ENCODE peak calls at places on chromosomes 12 and 14, in five cellular contexts. R, G, Z, C and W are unnamed samples.

GRCh38 chr14:64465208-64465821 is at the start of gene AKAP5:
- DNase-seq in R (peak; percentile 50), Z (peak; percentile 53), C (peak; percentile 56), G (peak; percentile 90), W (peak; percentile 75)

GRCh38 chr12:73240110-73240509 is 967.9 kb downstream of the TRHDE start:
- DNase-seq in R (no peak), C (no peak), G (no peak), Z (no peak), W (no peak)

GRCh38 chr12:80551897-80552296 is 107.9 kb downstream of the PTPRQ start:
- DNase-seq in G (no peak), Z (peak; percentile 98), R (no peak), C (no peak), W (peak; percentile 96)

GRCh38 chr14:53109028-53109687 is 44.0 kb downstream of the DDHD1 start:
- DNase-seq in Z (no peak), C (peak; percentile 34), R (no peak), G (no peak), W (peak; percentile 46)

GRCh38 chr14:62179367-62180018 is 417.3 kb downstream of the SNAPC1 start:
- DNase-seq in G (peak; percentile 64), Z (peak; percentile 84), C (no peak), R (peak; percentile 16), W (peak; percentile 92)

GRCh38 chr14:73943083-73943482 is 6.8 kb downstream of the FAM161B start:
- DNase-seq in R (no peak), Z (peak; percentile 58), C (no peak), G (no peak), W (no peak)

GRCh38 chr12:1821805-1822204 is 1.4 kb downstream of the LRTM2 start:
- DNase-seq in R (no peak), C (no peak), G (no peak), Z (no peak), W (no peak)

GRCh38 chr12:117360222-117360550 is 1.2 kb downstream of the NOS1 start:
- DNase-seq in G (peak; percentile 46), Z (no peak), R (no peak), C (no peak), W (no peak)

GRCh38 chr12:94362653-94363052 is 97.0 kb downstream of the CEP83 start:
- DNase-seq in Z (no peak), C (no peak), G (no peak), R (no peak), W (no peak)

GRCh38 chr12:81077686-81078441 is at the start of gene ACSS3:
- DNase-seq in G (peak; percentile 94), C (no peak), Z (no peak), R (peak; percentile 75), W (peak; percentile 66)

GRCh38 chr14:99511421-99512109 is 30.4 kb downstream of the CCNK start:
- DNase-seq in C (no peak), Z (no peak), G (no peak), R (peak; percentile 51), W (no peak)

GRCh38 chr14:36207500-36207899 is 31.0 kb upstream of the PTCSC3 start:
- DNase-seq in C (no peak), R (no peak), Z (peak; percentile 51), G (no peak), W (peak; percentile 6)

GRCh38 chr14:21748869-21749303 is 75.3 kb upstream of the OR4E1 start:
- DNase-seq in G (peak; percentile 62), Z (peak; percentile 72), C (peak; percentile 46), R (peak; percentile 18), W (peak; percentile 90)

GRCh38 chr12:89347325-89347829 is 4.9 kb downstream of the DUSP6 start:
- DNase-seq in R (no peak), Z (no peak), G (no peak), C (no peak), W (peak; percentile 47)

GRCh38 chr12:89236237-89236636 is 116.1 kb downstream of the DUSP6 start:
- DNase-seq in C (no peak), G (no peak), R (no peak), Z (peak; percentile 75), W (peak; percentile 70)

GRCh38 chr12:28032811-28033537 is 60.4 kb upstream of the PTHLH start:
- DNase-seq in R (no peak), G (no peak), Z (peak; percentile 93), C (no peak), W (no peak)

GRCh38 chr14:30064454-30064853 is 136.8 kb upstream of the PRKD1 start:
- DNase-seq in R (no peak), C (no peak), Z (no peak), G (no peak), W (no peak)

GRCh38 chr12:3075315-3075714 is 1.9 kb upstream of the TSPAN9 start:
- DNase-seq in R (no peak), C (no peak), Z (no peak), G (peak; percentile 28), W (no peak)

GRCh38 chr12:82663893-82664292 is 22.8 kb upstream of the TMTC2 start:
- DNase-seq in Z (no peak), G (no peak), R (no peak), C (no peak), W (no peak)

GRCh38 chr14:99066378-99066777 is 205.6 kb downstream of the BCL11B start:
- DNase-seq in R (no peak), G (peak; percentile 23), Z (no peak), C (no peak), W (no peak)

GRCh38 chr12:54418441-54419087 is 502 bp downstream of the ITGA5 start:
- DNase-seq in R (no peak), Z (no peak), C (no peak), G (no peak), W (no peak)

GRCh38 chr14:90274808-90275454 is 18.6 kb downstream of the PSMC1 start:
- DNase-seq in C (no peak), Z (no peak), R (no peak), G (no peak), W (peak; percentile 57)

GRCh38 chr14:47541652-47542051 is 133.8 kb downstream of the MDGA2 start:
- DNase-seq in G (no peak), C (no peak), R (no peak), Z (no peak), W (peak; percentile 5)

GRCh38 chr12:128675576-128675975 is 148.2 kb downstream of the SLC15A4 start:
- DNase-seq in G (no peak), C (no peak), R (no peak), Z (no peak), W (no peak)

GRCh38 chr12:128672428-128672827 is 151.3 kb downstream of the SLC15A4 start:
- DNase-seq in R (no peak), C (no peak), G (no peak), Z (no peak), W (no peak)

DNA sequence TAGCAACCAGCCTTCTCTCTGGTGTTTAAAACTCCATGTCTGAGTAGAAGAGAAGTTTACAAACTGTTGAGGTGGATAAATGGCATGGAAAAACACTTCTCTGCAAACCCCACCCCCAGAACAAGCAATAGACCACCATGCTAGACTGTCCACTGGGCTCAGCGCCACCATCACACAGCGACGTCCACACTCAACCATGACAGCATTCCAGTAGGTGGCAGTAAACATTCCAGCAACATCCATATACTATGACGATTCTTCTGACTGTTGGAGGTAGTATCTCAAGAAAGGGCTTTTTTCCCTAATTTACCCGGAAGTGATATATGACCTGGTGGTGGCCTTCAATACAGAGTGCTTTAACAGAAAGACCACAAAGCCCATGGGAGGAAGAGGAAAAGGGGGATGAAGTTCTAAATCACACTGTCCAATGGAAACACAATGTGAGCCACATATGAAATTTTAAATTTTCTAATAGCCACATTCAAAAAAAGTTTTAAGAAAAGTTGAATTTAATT is 152.2 kb downstream of the SLC15A4 start:
- DNase-seq in G (no peak), Z (peak; percentile 26), R (no peak), C (no peak), W (peak; percentile 36)
- TF ChIP-seq CTCF in G (peak; percentile 54), Z (peak; percentile 57), R (no peak), C (no peak), W (peak; percentile 55)

GRCh38 chr12:4449862-4450222 is 4.2 kb upstream of the FGF6 start:
- DNase-seq in G (no peak), C (no peak), R (no peak), Z (no peak), W (peak; percentile 40)

GRCh38 chr12:4448943-4449861 is 3.6 kb upstream of the FGF6 start:
- DNase-seq in Z (no peak), R (no peak), C (no peak), G (no peak), W (no peak)

GRCh38 chr12:4448376-4448775 is 2.8 kb upstream of the FGF6 start:
- DNase-seq in R (no peak), G (no peak), C (no peak), Z (no peak), W (no peak)

GRCh38 chr12:4451694-4452093 is 6.1 kb upstream of the FGF6 start:
- DNase-seq in Z (no peak), G (no peak), C (no peak), R (no peak), W (no peak)

DNA sequence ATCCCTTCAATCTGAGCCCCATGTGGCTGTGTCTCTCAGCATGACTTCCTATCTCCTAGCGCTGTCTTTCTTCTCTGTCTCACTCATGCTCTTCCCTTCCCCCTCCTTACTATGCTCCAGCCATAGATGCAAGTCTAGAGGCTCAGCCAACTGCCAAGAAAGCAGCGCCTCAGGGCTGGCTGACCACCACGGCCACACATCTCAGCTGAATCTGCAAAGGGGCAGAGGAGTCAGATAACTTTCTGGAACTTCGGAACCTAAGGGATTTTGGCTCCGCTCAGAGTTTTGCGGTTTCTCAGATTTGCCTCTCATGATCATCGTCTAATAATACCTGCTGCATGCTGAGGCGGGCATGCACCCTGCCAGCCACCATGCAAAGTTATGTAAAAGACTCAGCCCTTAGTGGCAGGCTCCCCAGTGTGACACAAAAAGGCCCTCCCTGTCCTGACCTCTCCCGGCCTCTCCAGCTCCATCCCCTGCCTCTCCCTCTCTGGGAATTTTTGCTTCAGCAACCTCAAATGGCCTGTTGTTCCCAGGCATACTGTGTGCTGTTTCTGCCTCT is 5.0 kb upstream of the FGF6 start:
- DNase-seq in G (peak; percentile 72), C (no peak), R (no peak), Z (no peak), W (peak; percentile 76)
- H3K9me3 ChIP-seq in G (no peaks in the 10 kb centered on the region), C (no peaks in the 10 kb centered on the region), R (peaks cover 12% of the 10 kb centered on the region), Z (no peaks in the 10 kb centered on the region), W (no peaks in the 10 kb centered on the region)

DNA sequence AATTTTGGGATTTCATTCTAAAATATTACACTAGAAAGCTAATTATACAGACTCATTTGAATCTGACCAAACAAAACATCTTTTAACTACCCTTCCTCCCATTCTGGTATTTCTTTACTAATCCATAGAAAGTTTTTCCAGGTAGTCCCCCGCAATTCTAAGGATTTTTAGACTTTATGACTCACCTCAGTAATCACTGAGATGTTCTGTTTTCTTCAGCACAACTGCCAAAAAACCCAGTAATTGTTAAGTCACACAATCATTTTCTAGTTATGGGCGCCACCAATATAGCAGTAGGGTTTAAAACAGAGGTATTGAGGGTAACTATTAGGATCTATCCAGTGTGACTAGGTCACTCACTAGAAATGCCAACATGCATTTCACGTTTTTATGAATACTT is 1.6 kb upstream of the ARID4A start:
- DNase-seq in G (no peak), Z (peak; percentile 65), R (no peak), C (no peak), W (no peak)
- H3K27ac ChIP-seq in G (no peak overlapping the region), Z (no peak overlapping the region), R (peak overlapping the region; percentile 98), C (no peak overlapping the region), W (peak overlapping the region; percentile 96)

GRCh38 chr14:51610766-51611165 is 40.9 kb upstream of the FRMD6 start:
- DNase-seq in G (no peak), Z (no peak), C (no peak), R (no peak), W (no peak)
- TF ChIP-seq CTCF in G (no peak), Z (no peak), C (no peak), R (no peak), W (no peak)

GRCh38 chr12:31967569-31967968 is 8.4 kb downstream of the RESF1 start:
- DNase-seq in G (no peak), Z (no peak), R (no peak), C (no peak), W (no peak)
- H3K9me3 ChIP-seq in G (no peaks in the 10 kb centered on the region), Z (no peaks in the 10 kb centered on the region), R (peaks cover 7% of the 10 kb centered on the region), C (peaks cover 16% of the 10 kb centered on the region), W (no peaks in the 10 kb centered on the region)

GRCh38 chr12:63869656-63870055 is 25.2 kb downstream of the SRGAP1 start:
- DNase-seq in R (no peak), G (no peak), Z (peak; percentile 44), C (no peak), W (no peak)
- H3K27ac ChIP-seq in R (no peak overlapping the region), G (no peak overlapping the region), Z (no peak overlapping the region), C (no peak overlapping the region), W (no peak overlapping the region)